ENCODE peak calls at places on chromosome 13, in eight cellular contexts. One of them, this sample, is unnamed.

GRCh38 chr13:109481046-109481445 is 305.3 kb downstream of the IRS2 start:
- DNase-seq in Calu3: no peak
- DNase-seq in frontal cortex: no peak
- DNase-seq in amniotic stem cell: no peak
- DNase-seq in HCEC 1CT: no peak
- DNase-seq in NCI-H748 treated with DMSO at 0.1 percent for 48 hours: no peak
- DNase-seq in ELF-1: no peak
- DNase-seq in NCI-H2107: no peak
- DNase-seq in this sample: no peak

GRCh38 chr13:103009061-103009840 is 57.0 kb downstream of the SLC10A2 start:
- DNase-seq in Calu3: no peak
- DNase-seq in frontal cortex: no peak
- DNase-seq in amniotic stem cell: no peak
- DNase-seq in HCEC 1CT: no peak
- DNase-seq in NCI-H748 treated with DMSO at 0.1 percent for 48 hours: no peak
- DNase-seq in ELF-1: no peak
- DNase-seq in NCI-H2107: no peak
- DNase-seq in this sample: no peak

GRCh38 chr13:48431987-48432615 is 19.2 kb upstream of the LPAR6 start:
- DNase-seq in Calu3: no peak
- DNase-seq in frontal cortex: no peak
- DNase-seq in amniotic stem cell: no peak
- DNase-seq in HCEC 1CT: no peak
- DNase-seq in NCI-H748 treated with DMSO at 0.1 percent for 48 hours: no peak
- DNase-seq in ELF-1: no peak
- DNase-seq in NCI-H2107: no peak
- DNase-seq in this sample: no peak

GRCh38 chr13:77492982-77493381 is 42.5 kb upstream of the SCEL start:
- DNase-seq in Calu3: peak; percentile 7
- DNase-seq in frontal cortex: no peak
- DNase-seq in amniotic stem cell: no peak
- DNase-seq in HCEC 1CT: peak; percentile 28
- DNase-seq in NCI-H748 treated with DMSO at 0.1 percent for 48 hours: peak; percentile 77
- DNase-seq in ELF-1: no peak
- DNase-seq in NCI-H2107: no peak
- DNase-seq in this sample: no peak

GRCh38 chr13:41231786-41232185 is 31.6 kb downstream of the MTRF1 start:
- DNase-seq in Calu3: peak; percentile 54
- DNase-seq in frontal cortex: no peak
- DNase-seq in amniotic stem cell: no peak
- DNase-seq in HCEC 1CT: no peak
- DNase-seq in NCI-H748 treated with DMSO at 0.1 percent for 48 hours: no peak
- DNase-seq in ELF-1: no peak
- DNase-seq in NCI-H2107: no peak
- DNase-seq in this sample: no peak

GRCh38 chr13:81596224-81596753 is 1255.4 kb upstream of the SPRY2 start:
- DNase-seq in Calu3: no peak
- DNase-seq in frontal cortex: no peak
- DNase-seq in amniotic stem cell: no peak
- DNase-seq in HCEC 1CT: no peak
- DNase-seq in NCI-H748 treated with DMSO at 0.1 percent for 48 hours: no peak
- DNase-seq in ELF-1: no peak
- DNase-seq in NCI-H2107: no peak
- DNase-seq in this sample: no peak

GRCh38 chr13:47025791-47026419 is 129.1 kb upstream of the HTR2A start:
- DNase-seq in Calu3: no peak
- DNase-seq in frontal cortex: no peak
- DNase-seq in amniotic stem cell: no peak
- DNase-seq in HCEC 1CT: no peak
- DNase-seq in NCI-H748 treated with DMSO at 0.1 percent for 48 hours: no peak
- DNase-seq in ELF-1: no peak
- DNase-seq in NCI-H2107: no peak
- DNase-seq in this sample: no peak

GRCh38 chr13:33179463-33179862 is 106.1 kb downstream of the STARD13 start:
- DNase-seq in Calu3: no peak
- DNase-seq in frontal cortex: no peak
- DNase-seq in amniotic stem cell: no peak
- DNase-seq in HCEC 1CT: no peak
- DNase-seq in NCI-H748 treated with DMSO at 0.1 percent for 48 hours: no peak
- DNase-seq in ELF-1: no peak
- DNase-seq in NCI-H2107: no peak
- DNase-seq in this sample: no peak

GRCh38 chr13:46756977-46757376 is 40.0 kb downstream of the ESD start:
- DNase-seq in Calu3: no peak
- DNase-seq in frontal cortex: no peak
- DNase-seq in amniotic stem cell: no peak
- DNase-seq in HCEC 1CT: no peak
- DNase-seq in NCI-H748 treated with DMSO at 0.1 percent for 48 hours: no peak
- DNase-seq in ELF-1: no peak
- DNase-seq in NCI-H2107: no peak
- DNase-seq in this sample: no peak

GRCh38 chr13:41917641-41918040 is 43.3 kb downstream of the VWA8 start:
- DNase-seq in Calu3: no peak
- DNase-seq in frontal cortex: no peak
- DNase-seq in amniotic stem cell: peak; percentile 5
- DNase-seq in HCEC 1CT: peak; percentile 76
- DNase-seq in NCI-H748 treated with DMSO at 0.1 percent for 48 hours: no peak
- DNase-seq in ELF-1: no peak
- DNase-seq in NCI-H2107: no peak
- DNase-seq in this sample: no peak